ENCODE peak calls at places on chromosomes 16 and 17, in four cellular contexts. V is K562; K is activated T-cell treated with anti-CD3 and anti-CD28 coated beads, Interleukin-2, amount 50 U/mL, for 4 hours; E is sciatic nerve. I is an unnamed sample.

GRCh38 chr16:47004652-47005051 is 31.2 kb upstream of the DNAJA2 start:
- ATAC-seq in E (no peak), V (no peak), K (no peak), I (no peak)

GRCh38 chr17:55926276-55926995 is 175.6 kb downstream of the PCTP start:
- ATAC-seq in E (no peak), V (no peak), K (no peak), I (no peak)

GRCh38 chr17:69159418-69159817 is 17.7 kb upstream of the ABCA6 start:
- ATAC-seq in K (no peak), E (no peak), V (no peak), I (no peak)

GRCh38 chr16:87854053-87854906 is 15.0 kb downstream of the SLC7A5 start:
- ATAC-seq in E (no peak), V (peak), K (peak), I (no peak)

GRCh38 chr16:67951485-67951884 is 7.6 kb upstream of the LCAT start:
- ATAC-seq in K (no peak), V (no peak), E (peak), I (no peak)

GRCh38 chr16:63018581-63019223 is 982.5 kb upstream of the CDH8 start:
- ATAC-seq in K (no peak), E (no peak), V (no peak), I (no peak)

GRCh38 chr17:10756146-10756545 is 26.3 kb upstream of the TMEM220 start:
- ATAC-seq in K (no peak), E (no peak), V (no peak), I (no peak)

GRCh38 chr16:19131809-19132777 is 18.3 kb downstream of the ITPRIPL2 start:
- ATAC-seq in V (no peak), K (no peak), E (peak), I (no peak)

GRCh38 chr17:34156401-34156740 is 98.7 kb upstream of the CCL2 start:
- ATAC-seq in V (no peak), E (no peak), K (no peak), I (no peak)

GRCh38 chr16:55832788-55833583 is at the start of gene CES1:
- ATAC-seq in K (no peak), E (peak), V (peak), I (no peak)

GRCh38 chr16:48535831-48536599 is 74.0 kb downstream of the N4BP1 start:
- ATAC-seq in K (peak), V (no peak), E (peak), I (peak)